ENCODE peak calls at places on chromosomes 3 and 15, in six cellular contexts. One of them, this sample, is unnamed.

GRCh38 chr3:156630081-156630772 is 44.2 kb upstream of the TIPARP start:
- DNase-seq in mucosa of descending colon: no peak
- DNase-seq in thoracic aorta: no peak
- DNase-seq in right lobe of liver: no peak
- DNase-seq in stomach: no peak
- DNase-seq in fibroblast of lung: peak; percentile 78
- DNase-seq in this sample: no peak

GRCh38 chr15:70465812-70466211 is 297.5 kb downstream of the UACA start:
- DNase-seq in thoracic aorta: no peak
- DNase-seq in right lobe of liver: no peak
- DNase-seq in stomach: no peak
- DNase-seq in mucosa of descending colon: no peak
- DNase-seq in fibroblast of lung: no peak
- DNase-seq in this sample: no peak

GRCh38 chr3:27507515-27508266 is 23.5 kb upstream of the SLC4A7 start:
- DNase-seq in stomach: peak; percentile 36
- DNase-seq in mucosa of descending colon: no peak
- DNase-seq in right lobe of liver: no peak
- DNase-seq in fibroblast of lung: peak; percentile 68
- DNase-seq in thoracic aorta: no peak
- DNase-seq in this sample: no peak

GRCh38 chr3:141477224-141477623 is 9.6 kb upstream of the RASA2 start:
- DNase-seq in thoracic aorta: no peak
- DNase-seq in fibroblast of lung: peak; percentile 93
- DNase-seq in right lobe of liver: no peak
- DNase-seq in stomach: peak; percentile 38
- DNase-seq in mucosa of descending colon: no peak
- DNase-seq in this sample: peak; percentile 85

GRCh38 chr3:66989860-66990696 is 8.0 kb upstream of the KBTBD8 start:
- DNase-seq in mucosa of descending colon: no peak
- DNase-seq in stomach: no peak
- DNase-seq in thoracic aorta: no peak
- DNase-seq in right lobe of liver: no peak
- DNase-seq in fibroblast of lung: peak; percentile 1
- DNase-seq in this sample: no peak

GRCh38 chr15:67373971-67374370 is 119.4 kb downstream of the IQCH start:
- DNase-seq in stomach: no peak
- DNase-seq in thoracic aorta: no peak
- DNase-seq in mucosa of descending colon: no peak
- DNase-seq in fibroblast of lung: no peak
- DNase-seq in right lobe of liver: no peak
- DNase-seq in this sample: no peak

GRCh38 chr3:187987919-187988318 is 166.0 kb upstream of the LPP start:
- DNase-seq in right lobe of liver: no peak
- DNase-seq in thoracic aorta: no peak
- DNase-seq in fibroblast of lung: no peak
- DNase-seq in stomach: no peak
- DNase-seq in mucosa of descending colon: no peak
- DNase-seq in this sample: no peak

GRCh38 chr3:115989927-115990326 is 366.6 kb downstream of the GAP43 start:
- DNase-seq in stomach: no peak
- DNase-seq in mucosa of descending colon: no peak
- DNase-seq in fibroblast of lung: peak; percentile 94
- DNase-seq in right lobe of liver: no peak
- DNase-seq in thoracic aorta: no peak
- DNase-seq in this sample: no peak

GRCh38 chr3:16300881-16301359 is 35.9 kb downstream of the OXNAD1 start:
- DNase-seq in fibroblast of lung: no peak
- DNase-seq in thoracic aorta: no peak
- DNase-seq in mucosa of descending colon: no peak
- DNase-seq in right lobe of liver: no peak
- DNase-seq in stomach: no peak
- DNase-seq in this sample: no peak

GRCh38 chr3:123071146-123071545 is 4.3 kb downstream of the PDIA5 start:
- DNase-seq in fibroblast of lung: peak; percentile 59
- DNase-seq in thoracic aorta: no peak
- DNase-seq in mucosa of descending colon: no peak
- DNase-seq in stomach: no peak
- DNase-seq in right lobe of liver: no peak
- DNase-seq in this sample: no peak

GRCh38 chr3:27312044-27312668 is 57.0 kb downstream of the NEK10 start:
- DNase-seq in right lobe of liver: no peak
- DNase-seq in mucosa of descending colon: no peak
- DNase-seq in stomach: no peak
- DNase-seq in fibroblast of lung: peak; percentile 68
- DNase-seq in thoracic aorta: no peak
- DNase-seq in this sample: peak; percentile 19

GRCh38 chr15:64067564-64068030 is 21.3 kb upstream of the DAPK2 start:
- DNase-seq in thoracic aorta: no peak
- DNase-seq in mucosa of descending colon: peak; percentile 35
- DNase-seq in right lobe of liver: peak; percentile 67
- DNase-seq in stomach: peak; percentile 72
- DNase-seq in fibroblast of lung: peak; percentile 24
- DNase-seq in this sample: peak; percentile 10

GRCh38 chr3:130789678-130790340 is 43.2 kb upstream of the PIK3R4 start:
- DNase-seq in thoracic aorta: no peak
- DNase-seq in right lobe of liver: no peak
- DNase-seq in mucosa of descending colon: peak; percentile 55
- DNase-seq in fibroblast of lung: no peak
- DNase-seq in stomach: no peak
- DNase-seq in this sample: no peak

GRCh38 chr3:151903501-151903991 is 30.1 kb downstream of the SUCNR1 start:
- DNase-seq in mucosa of descending colon: no peak
- DNase-seq in right lobe of liver: no peak
- DNase-seq in fibroblast of lung: peak; percentile 93
- DNase-seq in stomach: no peak
- DNase-seq in thoracic aorta: no peak
- DNase-seq in this sample: no peak

GRCh38 chr3:55042591-55042990 is 114.7 kb upstream of the LRTM1 start:
- DNase-seq in fibroblast of lung: no peak
- DNase-seq in mucosa of descending colon: no peak
- DNase-seq in thoracic aorta: no peak
- DNase-seq in stomach: no peak
- DNase-seq in right lobe of liver: no peak
- DNase-seq in this sample: no peak

DNA sequence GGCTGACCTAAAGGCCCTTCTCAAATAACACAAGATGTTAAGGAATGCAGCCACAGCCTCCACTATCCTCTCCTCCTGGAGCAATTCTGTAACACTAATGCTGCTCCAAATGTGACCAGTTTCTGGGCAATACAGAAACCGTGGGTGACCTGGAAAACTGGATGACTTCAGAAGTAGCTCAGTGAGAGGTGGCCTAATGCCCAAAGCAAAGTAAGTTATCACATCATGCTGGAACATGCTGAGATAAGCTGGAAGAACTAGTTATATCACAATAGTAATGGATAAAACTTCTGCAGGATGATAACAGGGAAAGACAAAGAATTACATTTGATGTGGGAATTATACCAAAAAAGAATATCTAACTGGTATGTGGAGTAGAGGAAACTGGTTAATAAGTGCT is 72.0 kb downstream of the DHX30 start:
- DNase-seq in stomach: no peak
- DNase-seq in thoracic aorta: no peak
- DNase-seq in mucosa of descending colon: no peak
- DNase-seq in right lobe of liver: no peak
- DNase-seq in fibroblast of lung: peak; percentile 18
- DNase-seq in this sample: no peak
- H3K36me3 ChIP-seq in stomach: peaks cover 74% of the 10 kb centered on the region
- H3K36me3 ChIP-seq in thoracic aorta: peaks cover 40% of the 10 kb centered on the region
- H3K36me3 ChIP-seq in mucosa of descending colon: no peaks in the 10 kb centered on the region
- H3K36me3 ChIP-seq in right lobe of liver: no peaks in the 10 kb centered on the region
- H3K36me3 ChIP-seq in fibroblast of lung: peaks cover 25% of the 10 kb centered on the region
- H3K36me3 ChIP-seq in this sample: peaks cover 3% of the 10 kb centered on the region

GRCh38 chr3:9135930-9136525 is 113.4 kb downstream of the SRGAP3 start:
- DNase-seq in stomach: no peak
- DNase-seq in mucosa of descending colon: peak; percentile 37
- DNase-seq in right lobe of liver: no peak
- DNase-seq in fibroblast of lung: no peak
- DNase-seq in thoracic aorta: no peak
- DNase-seq in this sample: no peak

GRCh38 chr3:9141903-9142302 is 107.5 kb downstream of the SRGAP3 start:
- DNase-seq in stomach: no peak
- DNase-seq in right lobe of liver: no peak
- DNase-seq in thoracic aorta: no peak
- DNase-seq in fibroblast of lung: peak; percentile 25
- DNase-seq in mucosa of descending colon: no peak
- DNase-seq in this sample: no peak

GRCh38 chr3:9139366-9139765 is 110.1 kb downstream of the SRGAP3 start:
- DNase-seq in thoracic aorta: no peak
- DNase-seq in stomach: no peak
- DNase-seq in fibroblast of lung: no peak
- DNase-seq in right lobe of liver: no peak
- DNase-seq in mucosa of descending colon: no peak
- DNase-seq in this sample: no peak

GRCh38 chr3:9135526-9135925 is 113.9 kb downstream of the SRGAP3 start:
- DNase-seq in stomach: no peak
- DNase-seq in right lobe of liver: no peak
- DNase-seq in mucosa of descending colon: no peak
- DNase-seq in thoracic aorta: no peak
- DNase-seq in fibroblast of lung: no peak
- DNase-seq in this sample: no peak

DNA sequence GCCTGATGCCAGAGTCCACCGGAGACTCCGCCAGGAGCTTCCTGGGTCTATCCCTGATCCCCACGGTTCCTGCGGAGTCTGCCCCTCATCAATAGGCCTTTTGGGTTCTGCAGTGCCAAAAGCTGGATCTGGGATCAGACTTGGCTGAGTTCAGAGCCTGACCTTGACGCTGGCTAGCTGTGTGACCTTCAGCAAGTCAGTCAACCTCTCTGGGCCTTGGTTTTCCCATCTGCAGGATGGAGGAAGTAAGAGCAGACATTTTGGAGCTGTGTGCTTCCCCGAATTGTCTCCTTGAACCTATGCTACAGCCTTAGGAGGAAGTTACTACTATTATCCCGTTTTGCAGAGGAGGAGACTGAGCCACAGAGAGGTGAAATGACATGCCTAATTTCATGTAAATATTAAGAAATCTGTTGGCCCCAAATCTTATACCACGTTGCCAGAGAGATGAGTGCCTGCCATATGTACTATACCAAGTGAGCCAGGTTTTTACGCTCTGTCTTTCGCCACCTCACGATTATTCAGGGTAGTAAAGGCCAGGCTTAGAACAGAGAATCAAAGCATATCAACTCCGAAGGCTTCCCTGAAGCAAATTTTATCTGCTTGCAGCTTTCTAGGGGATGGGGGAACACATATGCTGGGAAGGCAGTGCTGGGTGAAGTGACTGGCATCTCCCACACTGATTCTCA is 112.6 kb downstream of the SRGAP3 start:
- DNase-seq in mucosa of descending colon: no peak
- DNase-seq in fibroblast of lung: no peak
- DNase-seq in right lobe of liver: no peak
- DNase-seq in stomach: no peak
- DNase-seq in thoracic aorta: no peak
- DNase-seq in this sample: no peak
- H3K4me3 ChIP-seq in mucosa of descending colon: no peak overlapping the region
- H3K4me3 ChIP-seq in fibroblast of lung: no peak overlapping the region
- H3K4me3 ChIP-seq in right lobe of liver: no peak overlapping the region
- H3K4me3 ChIP-seq in stomach: peak overlapping the region; percentile 46
- H3K4me3 ChIP-seq in thoracic aorta: peak overlapping the region; percentile 65
- H3K4me3 ChIP-seq in this sample: no peak overlapping the region

GRCh38 chr3:194246709-194247349 is 104.3 kb downstream of the CPN2 start:
- DNase-seq in mucosa of descending colon: no peak
- DNase-seq in right lobe of liver: peak; percentile 59
- DNase-seq in fibroblast of lung: no peak
- DNase-seq in thoracic aorta: no peak
- DNase-seq in stomach: no peak
- DNase-seq in this sample: no peak

GRCh38 chr3:194244167-194244566 is 107.0 kb downstream of the CPN2 start:
- DNase-seq in stomach: peak; percentile 4
- DNase-seq in mucosa of descending colon: no peak
- DNase-seq in right lobe of liver: peak; percentile 26
- DNase-seq in thoracic aorta: no peak
- DNase-seq in fibroblast of lung: no peak
- DNase-seq in this sample: no peak

GRCh38 chr3:194245474-194245873 is 105.7 kb downstream of the CPN2 start:
- DNase-seq in thoracic aorta: no peak
- DNase-seq in stomach: peak; percentile 2
- DNase-seq in mucosa of descending colon: no peak
- DNase-seq in fibroblast of lung: no peak
- DNase-seq in right lobe of liver: no peak
- DNase-seq in this sample: no peak

GRCh38 chr3:194247350-194247740 is 103.8 kb downstream of the CPN2 start:
- DNase-seq in thoracic aorta: no peak
- DNase-seq in stomach: peak; percentile 22
- DNase-seq in right lobe of liver: peak; percentile 88
- DNase-seq in fibroblast of lung: no peak
- DNase-seq in mucosa of descending colon: no peak
- DNase-seq in this sample: no peak

DNA sequence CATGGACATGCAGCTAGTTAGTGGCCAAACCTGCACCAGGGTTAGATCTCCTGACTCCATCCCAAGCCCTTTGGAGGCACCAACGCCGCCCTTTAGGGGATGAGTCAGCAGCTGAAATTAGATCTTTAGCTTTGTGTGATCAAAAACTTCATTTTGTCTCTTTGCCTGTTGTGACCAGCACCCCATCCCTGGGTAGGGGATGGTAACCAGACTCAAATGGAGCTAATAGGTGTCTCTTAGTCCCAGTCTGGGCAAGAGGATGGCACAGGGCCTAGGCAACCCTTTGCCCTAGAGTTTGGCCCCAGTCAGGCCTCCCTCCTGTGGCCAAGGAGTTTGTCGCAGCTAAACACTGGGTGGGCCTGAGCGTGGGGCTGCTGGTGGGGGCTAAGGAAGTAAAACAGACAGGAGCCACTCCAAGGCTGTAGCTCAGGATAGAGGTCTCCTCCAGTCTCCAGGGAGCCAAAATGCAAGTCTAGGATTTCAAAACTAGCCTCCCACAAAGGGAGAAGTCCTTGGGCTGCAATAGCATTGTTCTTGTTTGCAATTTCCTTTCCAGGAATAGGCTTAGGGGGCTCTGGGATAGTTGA is 105.1 kb downstream of the CPN2 start:
- DNase-seq in fibroblast of lung: no peak
- DNase-seq in mucosa of descending colon: no peak
- DNase-seq in thoracic aorta: no peak
- DNase-seq in right lobe of liver: no peak
- DNase-seq in stomach: peak; percentile 17
- DNase-seq in this sample: no peak
- TF ChIP-seq CTCF in fibroblast of lung: no peak
- TF ChIP-seq CTCF in mucosa of descending colon: no peak
- TF ChIP-seq CTCF in thoracic aorta: no peak
- TF ChIP-seq CTCF in right lobe of liver: no peak
- TF ChIP-seq CTCF in stomach: no peak
- TF ChIP-seq CTCF in this sample: no peak

DNA sequence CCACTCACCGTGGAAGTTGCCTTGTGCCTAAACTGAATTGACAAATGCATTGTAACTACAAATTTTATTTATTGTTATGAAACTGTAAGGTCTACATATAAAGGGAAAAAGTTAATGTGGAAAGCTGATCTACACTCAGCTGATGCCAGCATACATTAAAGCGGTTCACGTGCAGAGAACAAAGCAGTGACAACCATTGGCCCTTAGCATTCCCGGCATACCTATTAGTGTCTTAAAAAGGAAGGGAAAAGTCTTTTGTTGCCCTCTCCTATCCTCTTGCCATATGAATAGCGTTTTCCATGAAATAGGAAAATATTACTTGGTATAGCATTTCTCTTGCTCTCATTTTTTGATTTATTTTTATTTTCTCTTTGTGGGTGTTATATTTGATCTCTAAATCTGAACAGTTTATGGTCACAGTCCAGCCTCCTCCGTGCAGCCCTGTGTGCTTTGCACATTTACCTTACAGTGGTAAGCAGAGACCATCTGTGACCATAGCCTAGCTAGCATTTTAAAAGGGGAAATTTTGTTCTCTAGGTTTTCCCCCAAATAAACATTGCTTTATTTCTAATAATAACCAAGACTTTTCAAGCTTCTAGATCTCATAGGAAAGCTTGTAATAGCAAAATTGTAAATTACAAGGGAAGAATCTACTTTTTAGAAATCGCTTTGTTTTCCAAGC is 89.7 kb upstream of the CGNL1 start:
- DNase-seq in stomach: no peak
- DNase-seq in fibroblast of lung: no peak
- DNase-seq in thoracic aorta: no peak
- DNase-seq in right lobe of liver: no peak
- DNase-seq in mucosa of descending colon: no peak
- DNase-seq in this sample: no peak
- H3K36me3 ChIP-seq in stomach: peaks cover 85% of the 10 kb centered on the region
- H3K36me3 ChIP-seq in fibroblast of lung: peaks cover 8% of the 10 kb centered on the region
- H3K36me3 ChIP-seq in thoracic aorta: peaks cover 7% of the 10 kb centered on the region
- H3K36me3 ChIP-seq in right lobe of liver: no peaks in the 10 kb centered on the region
- H3K36me3 ChIP-seq in mucosa of descending colon: no peaks in the 10 kb centered on the region
- H3K36me3 ChIP-seq in this sample: no peaks in the 10 kb centered on the region

This sample was measured in kidney epithelial cell.